ENCODE peak calls at places on chromosomes 1 and 21, in nine cellular contexts. Y is heart left ventricle; K is choroid plexus epithelial cell; B is CD4-positive, alpha-beta T cell; F is CD14-positive monocyte; Z is LNCaP clone FGC; J is tibial artery; L is hepatocyte; X is AG04450. D is an unnamed sample.

GRCh38 chr1:205226868-205227583 is 720 bp upstream of the TMCC2 start:
- DNase-seq in Y (no peak), K (peak), B (no peak), F (no peak), Z (no peak), J (no peak), L (no peak), X (no peak), D (peak)

GRCh38 chr1:231395996-231396385 is 26.1 kb downstream of the EGLN1 start:
- DNase-seq in Y (no peak), K (no peak), B (no peak), F (no peak), Z (no peak), J (no peak), L (no peak), X (no peak), D (no peak)

GRCh38 chr1:87864676-87865075 is 536.0 kb downstream of the LMO4 start:
- DNase-seq in Y (no peak), K (no peak), B (no peak), F (no peak), Z (no peak), J (no peak), L (no peak), X (no peak), D (no peak)

GRCh38 chr1:221862971-221863370 is 121.1 kb upstream of the DUSP10 start:
- DNase-seq in Y (no peak), K (no peak), B (no peak), F (no peak), Z (no peak), J (no peak), L (no peak), X (no peak), D (no peak)

GRCh38 chr21:33886316-33886715 is 29.3 kb downstream of the ATP5PO start:
- DNase-seq in Y (no peak), K (no peak), B (no peak), F (no peak), Z (no peak), J (no peak), L (no peak), X (no peak), D (no peak)

GRCh38 chr1:173646656-173647055 is 11.5 kb downstream of the TEX50 start:
- DNase-seq in Y (no peak), K (no peak), B (no peak), F (no peak), Z (no peak), J (no peak), L (no peak), X (no peak), D (no peak)

GRCh38 chr1:44970317-44970716 is 16.1 kb downstream of the EIF2B3 start:
- DNase-seq in Y (no peak), K (peak), B (no peak), F (no peak), Z (no peak), J (no peak), L (no peak), X (no peak), D (peak)

GRCh38 chr1:244010191-244010590 is 40.9 kb upstream of the ZBTB18 start:
- DNase-seq in Y (no peak), K (no peak), B (no peak), F (no peak), Z (no peak), J (no peak), L (no peak), X (no peak), D (peak)

GRCh38 chr1:20829946-20830345 is 42.8 kb upstream of the HP1BP3 start:
- DNase-seq in Y (no peak), K (no peak), B (no peak), F (no peak), Z (no peak), J (no peak), L (no peak), X (no peak), D (no peak)

GRCh38 chr1:51636765-51637522 is 20.1 kb downstream of the OSBPL9 start:
- DNase-seq in Y (no peak), K (peak), B (no peak), F (no peak), Z (no peak), J (peak), L (peak), X (peak), D (peak)

GRCh38 chr1:197423006-197423405 is 155.0 kb downstream of the CRB1 start:
- DNase-seq in Y (no peak), K (peak), B (no peak), F (no peak), Z (no peak), J (no peak), L (no peak), X (no peak), D (no peak)

GRCh38 chr1:180165509-180166435 is 11.1 kb downstream of the QSOX1 start:
- DNase-seq in Y (no peak), K (no peak), B (no peak), F (no peak), Z (no peak), J (peak), L (no peak), X (no peak), D (no peak)

GRCh38 chr1:94025383-94026340 is 95.3 kb downstream of the ABCA4 start:
- DNase-seq in Y (no peak), K (peak), B (no peak), F (no peak), Z (peak), J (no peak), L (peak), X (no peak), D (peak)

GRCh38 chr1:78055565-78056132 is 9.9 kb downstream of the GIPC2 start:
- DNase-seq in Y (no peak), K (no peak), B (no peak), F (no peak), Z (no peak), J (no peak), L (no peak), X (no peak), D (no peak)

GRCh38 chr1:78061825-78062523 is 16.2 kb downstream of the GIPC2 start:
- DNase-seq in Y (no peak), K (peak), B (no peak), F (no peak), Z (no peak), J (no peak), L (peak), X (peak), D (no peak)

GRCh38 chr1:78060857-78061563 is 15.2 kb downstream of the GIPC2 start:
- DNase-seq in Y (no peak), K (no peak), B (no peak), F (no peak), Z (no peak), J (no peak), L (no peak), X (no peak), D (no peak)
- TF ChIP-seq CTCF in Y (no peak), K (no peak), B (no peak), F (no peak), Z (no peak), J (no peak), L (no peak), X (no peak), D (no peak)

DNA sequence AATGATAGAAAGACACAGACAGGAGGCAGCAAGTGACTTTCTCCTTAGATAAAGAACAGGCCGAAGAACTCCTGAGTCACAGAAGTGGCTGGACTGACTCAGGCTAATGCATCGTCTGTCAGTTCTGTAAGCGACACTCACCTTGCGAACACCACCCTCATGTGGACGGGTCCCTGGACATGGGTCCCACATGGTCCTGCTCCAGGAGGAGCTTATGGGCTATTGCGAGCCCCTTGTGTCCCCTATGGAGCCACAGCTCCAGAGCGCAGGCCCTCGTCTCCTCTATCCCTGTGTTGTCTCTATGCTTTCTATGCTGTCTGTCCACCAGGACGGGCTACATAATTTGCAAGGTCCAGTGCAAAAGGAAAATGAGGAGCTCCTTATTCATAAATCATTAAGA is 85.8 kb downstream of the TRABD2B start:
- DNase-seq in Y (no peak), K (no peak), B (no peak), F (no peak), Z (no peak), J (no peak), L (no peak), X (no peak), D (no peak)
- TF ChIP-seq CTCF in Y (no peak), K (no peak), B (no peak), F (no peak), Z (no peak), J (no peak), L (no peak), X (no peak), D (no peak)

GRCh38 chr1:66929289-66929688 is 4.5 kb downstream of the MIER1 start:
- DNase-seq in Y (no peak), K (no peak), B (no peak), F (no peak), Z (no peak), J (no peak), L (no peak), X (no peak), D (no peak)

GRCh38 chr1:66927528-66927927 is 2.7 kb downstream of the MIER1 start:
- DNase-seq in Y (no peak), K (no peak), B (no peak), F (no peak), Z (no peak), J (no peak), L (no peak), X (no peak), D (no peak)

GRCh38 chr1:66925558-66925910 is 744 bp downstream of the MIER1 start:
- DNase-seq in Y (no peak), K (no peak), B (no peak), F (no peak), Z (no peak), J (no peak), L (no peak), X (no peak), D (no peak)

GRCh38 chr1:66925944-66926343 is 1.2 kb downstream of the MIER1 start:
- DNase-seq in Y (no peak), K (peak), B (no peak), F (no peak), Z (no peak), J (no peak), L (no peak), X (no peak), D (no peak)

DNA sequence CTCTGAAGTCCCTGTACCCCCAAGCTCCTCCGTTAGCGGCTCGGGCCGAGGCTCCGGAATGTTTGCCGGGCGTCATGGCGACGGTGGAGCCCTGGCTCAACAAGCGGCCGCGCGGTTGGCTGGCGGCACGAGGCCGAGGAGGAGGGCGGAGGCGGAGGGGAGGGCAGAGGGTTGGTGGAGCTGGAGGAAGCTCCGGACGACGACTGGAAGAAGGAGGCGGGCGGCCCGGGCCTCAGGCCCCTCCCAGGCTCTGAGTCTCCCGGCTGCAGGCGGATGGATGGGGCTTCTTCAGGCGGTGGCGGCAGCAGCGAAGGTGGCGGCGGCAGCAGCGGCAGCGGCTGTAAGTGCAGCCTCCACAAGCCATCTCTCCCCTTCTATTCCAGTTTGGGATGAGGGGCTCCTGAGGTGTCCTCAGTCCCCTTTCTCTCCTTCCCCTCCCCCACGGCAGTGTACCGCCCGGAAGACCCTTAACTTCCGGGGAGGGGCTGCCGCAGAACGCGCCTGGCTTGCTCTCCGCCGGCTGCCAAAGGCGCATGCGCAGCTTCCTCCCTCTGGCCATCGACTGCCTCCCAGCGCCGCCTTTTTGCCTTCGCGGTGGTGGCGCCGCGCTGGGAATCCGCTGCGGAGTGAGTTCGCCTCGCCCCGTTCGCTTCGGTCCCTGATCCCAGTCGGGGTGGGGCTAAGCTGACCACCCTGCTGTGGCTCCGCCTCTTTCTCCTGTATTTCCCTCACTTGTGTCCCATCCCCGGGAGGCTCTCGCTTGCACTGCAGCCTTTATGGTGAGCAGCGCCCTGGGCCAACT is at the start of the genes DNAI4 and MIER1:
- DNase-seq in Y (peak), K (peak), B (peak), F (peak), Z (peak), J (peak), L (peak), X (peak), D (peak)
- TF ChIP-seq CTCF in Y (peak), K (peak), B (no peak), F (peak), Z (no peak), J (peak), L (no peak), X (peak), D (peak)

GRCh38 chr1:6105763-6106162 is 60.1 kb downstream of the KCNAB2 start:
- DNase-seq in Y (no peak), K (no peak), B (no peak), F (no peak), Z (no peak), J (no peak), L (no peak), X (no peak), D (peak)

GRCh38 chr1:6104631-6105030 is 58.9 kb downstream of the KCNAB2 start:
- DNase-seq in Y (no peak), K (no peak), B (no peak), F (no peak), Z (no peak), J (no peak), L (no peak), X (no peak), D (no peak)

GRCh38 chr1:6103854-6104530 is 58.3 kb downstream of the KCNAB2 start:
- DNase-seq in Y (no peak), K (no peak), B (no peak), F (no peak), Z (no peak), J (no peak), L (no peak), X (no peak), D (no peak)

GRCh38 chr1:6106321-6106731 is 60.6 kb downstream of the KCNAB2 start:
- DNase-seq in Y (no peak), K (no peak), B (no peak), F (no peak), Z (no peak), J (no peak), L (no peak), X (no peak), D (no peak)

DNA sequence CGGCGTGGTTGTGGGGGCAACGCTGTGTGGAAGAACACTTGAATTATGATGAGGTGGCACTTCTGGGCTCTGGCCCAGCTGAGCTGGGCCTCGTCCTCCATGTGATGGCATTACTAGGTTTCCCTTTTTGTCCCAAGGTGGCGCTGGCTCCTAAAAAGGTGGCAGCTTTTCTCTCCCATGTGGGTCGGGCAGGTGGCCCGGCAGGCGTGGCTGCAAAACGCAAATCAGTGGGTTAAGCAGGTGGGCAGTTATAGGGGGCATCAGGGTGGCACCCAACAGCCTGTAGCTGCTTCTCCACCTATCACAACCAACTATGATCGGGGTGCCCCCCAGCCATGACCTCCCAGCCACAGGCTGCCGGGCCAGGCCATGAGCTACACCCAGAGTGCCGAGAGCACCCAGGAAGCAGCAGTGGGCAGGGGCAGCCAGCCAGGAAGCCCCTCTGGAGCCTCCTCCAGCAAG is 59.6 kb downstream of the KCNAB2 start:
- DNase-seq in Y (no peak), K (no peak), B (no peak), F (no peak), Z (no peak), J (no peak), L (no peak), X (no peak), D (peak)
- TF ChIP-seq CTCF in Y (no peak), K (no peak), B (no peak), F (no peak), Z (peak), J (no peak), L (no peak), X (no peak), D (peak)

DNA sequence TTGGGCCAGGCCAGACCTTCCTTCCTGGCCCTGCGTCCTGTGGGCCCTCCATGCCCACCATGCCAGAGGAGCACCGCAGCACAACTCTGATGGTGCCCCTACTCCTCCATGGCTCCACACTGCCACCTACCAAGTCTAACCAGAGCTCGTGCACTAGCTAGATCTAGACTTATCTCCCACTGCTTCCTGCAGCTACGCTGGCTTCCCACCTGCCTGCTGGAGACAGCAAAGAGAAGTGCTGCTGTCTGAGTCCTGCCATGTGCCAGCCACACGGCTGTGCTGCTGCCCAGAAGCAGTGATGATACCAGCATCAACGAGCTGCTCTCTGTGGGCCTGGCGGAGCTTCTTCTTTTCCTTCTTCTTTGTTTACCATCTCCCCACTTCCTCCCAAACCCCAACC is 4.5 kb downstream of the GUCA2B start:
- DNase-seq in Y (no peak), K (no peak), B (no peak), F (no peak), Z (no peak), J (no peak), L (no peak), X (no peak), D (no peak)
- TF ChIP-seq CTCF in Y (no peak), K (no peak), B (no peak), F (no peak), Z (no peak), J (no peak), L (no peak), X (no peak), D (no peak)

DNA sequence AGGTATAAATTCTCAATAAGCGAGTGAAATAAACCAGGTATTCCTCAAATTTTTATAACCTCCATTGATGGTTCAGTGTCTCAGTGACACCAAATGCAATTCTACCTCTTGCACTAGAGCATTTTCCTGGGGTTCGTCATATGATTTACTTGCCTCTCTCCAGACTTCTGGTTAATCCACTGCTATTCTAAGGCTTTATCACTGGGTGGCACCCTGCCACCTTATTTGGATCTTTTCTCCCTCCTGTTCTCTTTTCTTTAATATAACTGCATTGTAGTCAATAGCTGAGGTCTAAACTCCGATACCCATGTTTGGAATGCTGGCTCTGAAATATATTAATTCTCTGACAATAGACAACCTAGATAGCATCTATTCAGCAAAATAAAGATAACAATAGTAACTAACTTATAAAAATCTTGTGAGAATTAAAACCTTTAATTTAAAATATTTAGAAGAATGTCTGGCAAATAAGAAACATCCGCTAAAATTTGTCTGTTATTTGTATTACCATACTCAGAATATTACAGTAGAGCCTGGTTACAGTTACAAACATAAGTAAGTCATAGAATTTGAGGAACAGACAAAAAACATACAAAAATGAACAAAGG is 436.4 kb downstream of the PLA2G4A start:
- DNase-seq in Y (peak), K (peak), B (no peak), F (no peak), Z (peak), J (no peak), L (peak), X (peak), D (peak)
- TF ChIP-seq CTCF in Y (peak), K (peak), B (no peak), F (no peak), Z (peak), J (no peak), L (peak), X (peak), D (peak)

GRCh38 chr1:155978325-155978972 is at the start of gene ARHGEF2:
- DNase-seq in Y (peak), K (no peak), B (peak), F (peak), Z (no peak), J (peak), L (peak), X (no peak), D (peak)
- TF ChIP-seq CTCF in Y (peak), K (peak), B (peak), F (no peak), Z (peak), J (no peak), L (peak), X (peak), D (no peak)

GRCh38 chr1:104878203-104878911 is 1128.7 kb downstream of the AMY1C start:
- DNase-seq in Y (no peak), K (peak), B (no peak), F (no peak), Z (no peak), J (no peak), L (no peak), X (no peak), D (no peak)
- TF ChIP-seq CTCF in Y (no peak), K (peak), B (no peak), F (no peak), Z (no peak), J (no peak), L (no peak), X (no peak), D (no peak)

DNA sequence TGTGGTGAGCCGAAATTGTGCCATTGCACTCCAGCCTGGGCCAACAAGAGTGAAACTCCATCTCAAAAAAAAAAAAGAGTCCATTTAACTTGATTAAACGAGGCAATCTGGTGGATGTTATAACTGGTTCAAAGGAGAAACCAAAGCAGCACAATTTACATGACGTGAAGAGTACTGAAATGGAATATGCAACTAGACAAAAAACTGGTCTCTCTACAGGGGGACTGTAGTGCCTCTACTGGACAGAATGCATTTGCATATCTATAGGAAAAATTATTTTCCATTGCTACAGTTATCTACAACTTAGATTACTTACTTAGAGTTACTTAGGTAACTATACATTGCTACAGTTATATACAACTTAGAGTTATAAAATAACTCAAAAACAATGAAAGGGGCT is 2.7 kb upstream of the CAPN2 start:
- DNase-seq in Y (no peak), K (peak), B (no peak), F (no peak), Z (no peak), J (no peak), L (no peak), X (no peak), D (no peak)
- TF ChIP-seq CTCF in Y (peak), K (peak), B (no peak), F (no peak), Z (peak), J (peak), L (peak), X (peak), D (no peak)